ENCODE peak calls at places on chromosomes 7 and 10, in four cellular contexts. One of them, this sample, is unnamed.

GRCh38 chr7:5526190-5527037 is 102.8 kb upstream of the TNRC18 start:
- DNase-seq in astrocyte of the spinal cord: peak
- DNase-seq in endodermal cell: peak
- DNase-seq in tibial artery: peak
- DNase-seq in this sample: peak

GRCh38 chr10:3935933-3936359 is 150.9 kb upstream of the KLF6 start:
- DNase-seq in astrocyte of the spinal cord: peak
- DNase-seq in tibial artery: peak
- DNase-seq in endodermal cell: no peak
- DNase-seq in this sample: no peak

GRCh38 chr10:117272195-117273076 is 31.5 kb downstream of the SLC18A2 start:
- DNase-seq in astrocyte of the spinal cord: no peak
- DNase-seq in tibial artery: no peak
- DNase-seq in endodermal cell: no peak
- DNase-seq in this sample: no peak

GRCh38 chr7:2237109-2237602 is 4.4 kb upstream of the MAD1L1 start:
- DNase-seq in astrocyte of the spinal cord: no peak
- DNase-seq in tibial artery: peak
- DNase-seq in endodermal cell: no peak
- DNase-seq in this sample: no peak

GRCh38 chr10:126017961-126018560 is 121.7 kb downstream of the FANK1 start:
- DNase-seq in tibial artery: no peak
- DNase-seq in astrocyte of the spinal cord: peak
- DNase-seq in endodermal cell: no peak
- DNase-seq in this sample: no peak

GRCh38 chr7:40072268-40072667 is 62.2 kb downstream of the MPLKIP start:
- DNase-seq in tibial artery: no peak
- DNase-seq in endodermal cell: no peak
- DNase-seq in astrocyte of the spinal cord: no peak
- DNase-seq in this sample: no peak

GRCh38 chr7:121076350-121077164 is 88.0 kb downstream of the CPED1 start:
- DNase-seq in tibial artery: no peak
- DNase-seq in astrocyte of the spinal cord: peak
- DNase-seq in endodermal cell: no peak
- DNase-seq in this sample: no peak

GRCh38 chr7:13852281-13852968 is 137.0 kb downstream of the ETV1 start:
- DNase-seq in endodermal cell: no peak
- DNase-seq in astrocyte of the spinal cord: peak
- DNase-seq in tibial artery: no peak
- DNase-seq in this sample: no peak

GRCh38 chr10:10320981-10321380 is 696.7 kb upstream of the CELF2 start:
- DNase-seq in tibial artery: no peak
- DNase-seq in endodermal cell: no peak
- DNase-seq in astrocyte of the spinal cord: peak
- DNase-seq in this sample: no peak

GRCh38 chr10:62183442-62183841 is 85.2 kb downstream of the RTKN2 start:
- DNase-seq in endodermal cell: no peak
- DNase-seq in tibial artery: no peak
- DNase-seq in astrocyte of the spinal cord: no peak
- DNase-seq in this sample: peak

GRCh38 chr7:157762824-157763223 is 426.0 kb downstream of the DNAJB6 start:
- DNase-seq in endodermal cell: no peak
- DNase-seq in astrocyte of the spinal cord: no peak
- DNase-seq in tibial artery: no peak
- DNase-seq in this sample: no peak

GRCh38 chr7:25726180-25726579 is 425.8 kb upstream of the NFE2L3 start:
- DNase-seq in tibial artery: no peak
- DNase-seq in endodermal cell: peak
- DNase-seq in astrocyte of the spinal cord: no peak
- DNase-seq in this sample: no peak

GRCh38 chr7:4851459-4852422 is 10.1 kb downstream of the PAPOLB start:
- DNase-seq in tibial artery: no peak
- DNase-seq in astrocyte of the spinal cord: no peak
- DNase-seq in endodermal cell: no peak
- DNase-seq in this sample: no peak

GRCh38 chr10:127755758-127756157 is 18.8 kb downstream of the FOXI2 start:
- DNase-seq in astrocyte of the spinal cord: no peak
- DNase-seq in tibial artery: no peak
- DNase-seq in endodermal cell: peak
- DNase-seq in this sample: no peak

GRCh38 chr10:116287906-116288501 is 15.0 kb upstream of the GFRA1 start:
- DNase-seq in astrocyte of the spinal cord: peak
- DNase-seq in endodermal cell: peak
- DNase-seq in tibial artery: no peak
- DNase-seq in this sample: no peak

DNA sequence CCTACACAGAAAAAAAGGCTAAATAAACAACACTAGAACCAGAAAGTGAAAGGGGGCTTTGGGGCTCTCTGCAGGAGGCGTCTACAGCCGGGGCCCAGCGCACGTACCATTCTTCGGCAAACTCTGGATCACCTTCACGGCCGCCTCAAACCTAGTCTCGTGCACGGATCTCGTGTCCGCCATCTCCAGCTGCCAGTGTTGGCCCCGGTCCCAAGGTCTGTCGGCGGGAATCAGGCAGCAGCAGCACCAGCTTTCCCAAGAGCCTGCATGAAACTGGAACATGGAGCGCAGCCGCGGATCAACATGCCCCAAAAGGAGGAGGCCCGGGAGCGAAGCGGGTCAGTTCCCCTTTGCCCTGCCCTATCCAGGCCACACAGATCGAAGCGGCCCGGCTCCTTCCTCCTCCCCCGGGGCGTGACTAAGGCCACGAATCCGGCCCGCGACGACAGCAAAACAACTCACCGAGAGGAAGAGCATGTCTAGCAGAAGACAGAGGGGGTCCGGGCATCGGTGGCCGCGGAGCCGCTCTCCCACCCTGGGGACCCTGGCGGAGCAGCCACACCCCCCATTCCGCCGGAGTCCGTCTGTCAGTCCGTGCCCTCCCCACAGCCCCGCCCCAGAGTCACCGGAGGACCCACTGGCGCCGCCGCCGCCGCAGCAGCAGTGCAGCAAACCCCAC is at the start of gene ACBD5:
- DNase-seq in endodermal cell: peak
- DNase-seq in tibial artery: peak
- DNase-seq in astrocyte of the spinal cord: peak
- DNase-seq in this sample: peak
- H3K4me3 ChIP-seq in endodermal cell: peak
- H3K4me3 ChIP-seq in tibial artery: peak
- H3K4me3 ChIP-seq in astrocyte of the spinal cord: peak
- H3K4me3 ChIP-seq in this sample: peak

GRCh38 chr7:128863433-128863989 is 855 bp downstream of the ATP6V1F start:
- DNase-seq in endodermal cell: peak
- DNase-seq in astrocyte of the spinal cord: peak
- DNase-seq in tibial artery: no peak
- DNase-seq in this sample: peak

GRCh38 chr7:128861957-128862570 is 592 bp upstream of the ATP6V1F start:
- DNase-seq in endodermal cell: no peak
- DNase-seq in astrocyte of the spinal cord: no peak
- DNase-seq in tibial artery: no peak
- DNase-seq in this sample: no peak

GRCh38 chr7:128860158-128861073 is 2.2 kb upstream of the ATP6V1F start:
- DNase-seq in astrocyte of the spinal cord: peak
- DNase-seq in endodermal cell: peak
- DNase-seq in tibial artery: no peak
- DNase-seq in this sample: no peak

GRCh38 chr7:128865303-128865702 is 2.6 kb downstream of the ATP6V1F start:
- DNase-seq in astrocyte of the spinal cord: no peak
- DNase-seq in tibial artery: no peak
- DNase-seq in endodermal cell: no peak
- DNase-seq in this sample: no peak

DNA sequence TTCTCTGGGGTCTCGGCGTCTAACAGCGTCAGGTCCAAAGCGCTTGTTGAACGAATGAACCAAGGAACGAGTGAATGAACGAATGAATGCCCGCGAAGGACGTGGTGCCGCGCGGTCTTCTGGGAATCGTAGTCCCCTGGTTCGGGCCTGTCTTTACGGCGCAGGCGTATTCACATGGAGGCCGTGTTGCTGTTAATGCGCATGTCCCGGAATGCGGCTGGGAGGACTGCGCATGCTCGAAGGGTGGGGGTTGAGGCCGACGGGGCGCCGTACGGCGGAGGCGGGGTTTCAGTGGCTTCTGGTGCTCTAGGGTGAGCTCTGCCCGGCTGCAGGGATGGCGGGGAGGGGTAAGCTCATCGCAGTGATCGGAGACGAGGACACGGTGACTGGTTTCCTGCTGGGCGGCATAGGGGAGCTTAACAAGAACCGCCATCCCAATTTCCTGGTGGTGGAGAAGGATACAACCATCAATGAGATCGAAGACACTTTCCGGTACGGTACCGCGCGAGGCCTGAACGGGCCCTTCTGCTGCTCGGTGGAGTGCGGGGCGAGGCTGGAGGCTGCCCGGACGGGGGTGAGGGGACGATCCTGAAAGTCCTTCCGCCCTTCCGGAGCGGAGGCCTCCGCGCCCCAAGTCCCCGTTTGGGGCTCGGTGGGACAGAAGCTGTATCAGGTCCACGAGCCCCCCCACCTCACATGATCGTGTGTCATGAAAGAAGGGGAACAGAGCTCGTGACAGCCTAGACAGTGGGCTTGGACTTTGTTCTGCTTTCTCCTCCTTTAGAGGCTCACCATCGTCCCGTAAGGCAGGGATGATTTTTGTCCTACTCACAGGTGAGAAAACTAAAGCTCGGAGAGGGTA is at the start of gene ATP6V1F:
- DNase-seq in endodermal cell: peak
- DNase-seq in astrocyte of the spinal cord: peak
- DNase-seq in tibial artery: peak
- DNase-seq in this sample: peak
- H3K4me3 ChIP-seq in endodermal cell: peak
- H3K4me3 ChIP-seq in astrocyte of the spinal cord: peak
- H3K4me3 ChIP-seq in tibial artery: peak
- H3K4me3 ChIP-seq in this sample: peak

DNA sequence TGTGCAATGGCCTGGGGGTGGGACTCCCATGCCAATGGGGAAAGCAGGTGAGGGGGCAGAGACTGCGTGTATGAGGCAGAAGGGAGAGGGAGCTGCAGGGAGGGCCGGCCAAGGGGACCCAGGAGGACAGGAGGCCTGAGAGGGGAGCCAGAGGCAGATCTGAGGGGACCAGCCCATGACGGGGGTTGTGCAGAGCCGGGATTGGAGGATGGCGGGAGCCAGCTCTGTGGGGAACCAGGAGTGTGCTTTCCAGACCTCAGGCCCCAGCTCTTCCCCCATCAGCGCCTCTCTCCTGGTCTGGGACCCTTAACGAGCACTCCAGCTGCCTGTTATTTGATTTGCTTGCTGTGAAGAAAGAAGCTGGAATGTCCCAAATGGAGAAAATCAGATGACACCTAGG is 4.6 kb downstream of the COL13A1 start:
- DNase-seq in astrocyte of the spinal cord: no peak
- DNase-seq in tibial artery: no peak
- DNase-seq in endodermal cell: peak
- DNase-seq in this sample: no peak
- H3K4me3 ChIP-seq in astrocyte of the spinal cord: no peak
- H3K4me3 ChIP-seq in tibial artery: no peak
- H3K4me3 ChIP-seq in endodermal cell: no peak
- H3K4me3 ChIP-seq in this sample: no peak

GRCh38 chr7:28270536-28270935 is 89.9 kb upstream of the JAZF1 start:
- DNase-seq in endodermal cell: no peak
- DNase-seq in tibial artery: no peak
- DNase-seq in astrocyte of the spinal cord: no peak
- DNase-seq in this sample: no peak

GRCh38 chr7:28277364-28277763 is 96.8 kb upstream of the JAZF1 start:
- DNase-seq in tibial artery: no peak
- DNase-seq in endodermal cell: no peak
- DNase-seq in astrocyte of the spinal cord: no peak
- DNase-seq in this sample: no peak

GRCh38 chr7:28276303-28276702 is 95.7 kb upstream of the JAZF1 start:
- DNase-seq in tibial artery: no peak
- DNase-seq in endodermal cell: no peak
- DNase-seq in astrocyte of the spinal cord: no peak
- DNase-seq in this sample: no peak

GRCh38 chr7:28269700-28270361 is 89.2 kb upstream of the JAZF1 start:
- DNase-seq in astrocyte of the spinal cord: no peak
- DNase-seq in endodermal cell: no peak
- DNase-seq in tibial artery: no peak
- DNase-seq in this sample: no peak

DNA sequence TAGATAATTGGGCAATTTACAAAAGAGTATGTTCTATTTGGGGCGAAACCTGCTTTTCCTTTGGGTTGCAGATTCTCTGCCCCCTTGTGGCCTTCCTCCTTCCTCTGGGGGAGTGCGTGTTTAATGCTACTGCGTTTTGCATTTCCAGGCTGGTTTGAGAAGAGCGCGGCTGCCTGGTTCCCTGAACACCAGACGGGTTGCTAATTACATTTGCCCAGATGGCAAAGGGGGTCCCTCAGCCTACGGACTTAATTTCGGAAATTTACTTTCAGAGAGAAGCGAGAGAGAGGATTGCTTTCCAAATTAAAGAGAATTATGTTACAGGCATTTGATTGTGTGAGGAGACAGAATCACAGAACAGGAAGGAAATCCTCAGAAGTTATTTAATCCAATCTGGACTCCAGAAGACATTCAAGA is 91.9 kb upstream of the JAZF1 start:
- DNase-seq in endodermal cell: peak
- DNase-seq in astrocyte of the spinal cord: peak
- DNase-seq in tibial artery: peak
- DNase-seq in this sample: no peak
- H3K4me3 ChIP-seq in endodermal cell: no peak
- H3K4me3 ChIP-seq in astrocyte of the spinal cord: no peak
- H3K4me3 ChIP-seq in tibial artery: no peak
- H3K4me3 ChIP-seq in this sample: no peak

DNA sequence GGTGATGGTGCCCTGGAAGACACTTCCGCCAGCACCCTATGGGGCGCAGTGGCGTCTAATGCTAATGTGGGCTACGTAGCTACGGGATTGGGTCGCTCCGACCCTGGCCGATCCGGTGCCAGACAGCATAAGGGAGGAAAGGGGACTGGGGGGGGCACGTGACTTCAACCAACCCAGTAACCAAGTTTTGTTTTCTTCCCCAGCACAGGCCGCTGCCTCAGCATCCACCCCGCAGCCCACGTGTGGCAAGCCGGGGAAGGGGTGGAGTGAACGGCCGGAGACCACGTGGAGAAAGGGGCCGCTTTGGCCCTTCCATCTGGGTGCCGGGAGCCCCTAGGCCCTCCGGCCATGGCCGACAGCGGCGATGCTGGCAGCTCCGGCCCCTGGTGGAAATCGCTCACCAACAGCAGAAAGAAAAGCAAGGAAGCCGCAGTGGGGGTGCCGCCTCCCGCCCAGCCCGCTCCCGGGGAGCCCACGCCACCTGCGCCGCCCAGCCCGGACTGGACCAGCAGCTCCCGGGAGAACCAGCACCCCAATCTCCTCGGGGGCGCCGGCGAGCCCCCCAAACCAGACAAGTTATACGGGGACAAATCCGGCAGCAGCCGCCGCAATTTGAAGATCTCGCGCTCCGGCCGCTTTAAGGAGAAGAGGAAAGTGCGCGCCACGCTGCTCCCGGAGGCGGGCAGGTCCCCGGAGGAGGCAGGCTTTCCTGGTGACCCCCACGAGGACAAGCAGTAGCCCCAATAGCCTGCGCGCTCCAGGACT is 2.5 kb downstream of the PRR15 start:
- DNase-seq in tibial artery: peak
- DNase-seq in astrocyte of the spinal cord: no peak
- DNase-seq in endodermal cell: peak
- DNase-seq in this sample: no peak
- H3K4me3 ChIP-seq in tibial artery: peak
- H3K4me3 ChIP-seq in astrocyte of the spinal cord: peak
- H3K4me3 ChIP-seq in endodermal cell: peak
- H3K4me3 ChIP-seq in this sample: no peak